ENCODE peak calls at places on chromosomes 16 and 17, in five cellular contexts. F is cardiac fibroblast, D is lower leg skin, U is kidney epithelial cell, Y is ovary. C is an unnamed sample.

GRCh38 chr17:4497101-4497824 is 1.4 kb upstream of the SPNS2 start:
- DNase-seq in F (peak), D (no peak), U (peak), Y (no peak), C (peak)

GRCh38 chr17:7435676-7436555 is 681 bp downstream of the TMEM102 start:
- DNase-seq in F (no peak), D (peak), U (no peak), Y (no peak), C (peak)

GRCh38 chr17:41492771-41493170 is 3.1 kb upstream of the KRT36 start:
- DNase-seq in F (peak), D (no peak), U (no peak), Y (peak), C (no peak)

GRCh38 chr17:36500745-36501225 is 14.3 kb downstream of the ZNHIT3 start:
- DNase-seq in F (no peak), D (no peak), U (no peak), Y (no peak), C (no peak)

GRCh38 chr17:82890339-82890730 is 50.5 kb upstream of the ZNF750 start:
- DNase-seq in F (no peak), D (no peak), U (no peak), Y (no peak), C (no peak)

GRCh38 chr17:681738-682137 is 32.9 kb downstream of the VPS53 start:
- DNase-seq in F (peak), D (no peak), U (no peak), Y (no peak), C (peak)

GRCh38 chr17:68733241-68734176 is 132.3 kb upstream of the FAM20A start:
- DNase-seq in F (no peak), D (peak), U (no peak), Y (peak), C (peak)

GRCh38 chr16:14562691-14563491 is 67.2 kb downstream of the PARN start:
- DNase-seq in F (peak), D (peak), U (no peak), Y (no peak), C (peak)

GRCh38 chr16:21524068-21524751 is 75.2 kb upstream of the METTL9 start:
- DNase-seq in F (no peak), D (no peak), U (no peak), Y (no peak), C (no peak)

GRCh38 chr17:30821751-30822723 is 2.5 kb downstream of the CRLF3 start:
- DNase-seq in F (no peak), D (no peak), U (no peak), Y (no peak), C (no peak)

GRCh38 chr17:1232786-1233185 is 37.5 kb upstream of the BHLHA9 start:
- DNase-seq in F (peak), D (no peak), U (no peak), Y (no peak), C (peak)

GRCh38 chr17:7852919-7853692 is 1.8 kb upstream of the TMEM88 start:
- DNase-seq in F (no peak), D (peak), U (no peak), Y (no peak), C (no peak)

GRCh38 chr17:35467824-35468223 is 19.3 kb upstream of the SLFN13 start:
- DNase-seq in F (no peak), D (no peak), U (no peak), Y (no peak), C (no peak)

GRCh38 chr17:21460358-21460757 is 84.2 kb downstream of the KCNJ12 start:
- DNase-seq in F (peak), D (no peak), U (no peak), Y (no peak), C (peak)

GRCh38 chr16:87924041-87924851 is 12.1 kb downstream of the CA5A start:
- DNase-seq in F (no peak), D (no peak), U (peak), Y (no peak), C (no peak)

GRCh38 chr17:41870627-41871026 is 5.4 kb upstream of the KLHL11 start:
- DNase-seq in F (peak), D (no peak), U (no peak), Y (no peak), C (no peak)

GRCh38 chr16:3047387-3047720 is 993 bp downstream of the MMP25 start:
- DNase-seq in F (no peak), D (no peak), U (no peak), Y (no peak), C (no peak)

GRCh38 chr17:16255481-16255901 is 38.5 kb downstream of the PIGL start:
- DNase-seq in F (peak), D (no peak), U (no peak), Y (peak), C (peak)

GRCh38 chr16:51134876-51135275 is 16.2 kb downstream of the SALL1 start:
- DNase-seq in F (no peak), D (no peak), U (no peak), Y (no peak), C (no peak)

GRCh38 chr17:6018788-6019187 is 51.4 kb upstream of the WSCD1 start:
- DNase-seq in F (no peak), D (no peak), U (no peak), Y (no peak), C (no peak)

GRCh38 chr17:41211845-41212466 is 14.5 kb upstream of the KRTAP9-2 start:
- DNase-seq in F (peak), D (no peak), U (peak), Y (no peak), C (peak)

GRCh38 chr16:2033057-2033911 is 6.6 kb downstream of the NHERF2 start:
- DNase-seq in F (peak), D (no peak), U (no peak), Y (no peak), C (peak)

GRCh38 chr16:85759631-85760419 is 8.9 kb upstream of the C16orf74 start:
- DNase-seq in F (peak), D (no peak), U (no peak), Y (no peak), C (no peak)

GRCh38 chr17:17801800-17802481 is 34.8 kb downstream of the SREBF1 start:
- DNase-seq in F (no peak), D (no peak), U (no peak), Y (no peak), C (no peak)

GRCh38 chr16:53098526-53099317 is 43.9 kb downstream of the CHD9 start:
- DNase-seq in F (peak), D (peak), U (peak), Y (peak), C (peak)

GRCh38 chr16:48003226-48003907 is 152.4 kb downstream of the ABCC12 start:
- DNase-seq in F (no peak), D (no peak), U (peak), Y (no peak), C (no peak)

GRCh38 chr17:4590981-4591453 is 6.7 kb downstream of the SMTNL2 start:
- DNase-seq in F (no peak), D (no peak), U (no peak), Y (no peak), C (no peak)

GRCh38 chr17:42098747-42099399 is 600 bp upstream of the ZNF385C start:
- DNase-seq in F (no peak), D (no peak), U (no peak), Y (peak), C (no peak)

GRCh38 chr17:81523139-81524062 is 4.8 kb upstream of the FSCN2 start:
- DNase-seq in F (no peak), D (no peak), U (no peak), Y (no peak), C (peak)

GRCh38 chr17:35700157-35700556 is 31.3 kb upstream of the RASL10B start:
- DNase-seq in F (peak), D (no peak), U (no peak), Y (no peak), C (no peak)

GRCh38 chr17:73794336-73794735 is 150.1 kb upstream of the SDK2 start:
- DNase-seq in F (no peak), D (no peak), U (no peak), Y (no peak), C (no peak)

GRCh38 chr16:27434141-27435051 is 32.4 kb downstream of the IL21R start:
- DNase-seq in F (no peak), D (peak), U (no peak), Y (no peak), C (no peak)

GRCh38 chr16:69566437-69567030 is 768 bp downstream of the NFAT5 start:
- DNase-seq in F (peak), D (peak), U (no peak), Y (peak), C (peak)

GRCh38 chr17:30323262-30323894 is 10.5 kb downstream of the TMIGD1 start:
- DNase-seq in F (no peak), D (no peak), U (no peak), Y (no peak), C (no peak)

GRCh38 chr17:43722921-43723665 is 35.5 kb downstream of the SOST start:
- DNase-seq in F (no peak), D (no peak), U (no peak), Y (no peak), C (no peak)

GRCh38 chr16:51621610-51622009 is 470.5 kb upstream of the SALL1 start:
- DNase-seq in F (peak), D (no peak), U (no peak), Y (no peak), C (no peak)

GRCh38 chr17:50192116-50192872 is 9.1 kb downstream of the COL1A1 start:
- DNase-seq in F (no peak), D (no peak), U (no peak), Y (no peak), C (no peak)
- H3K4me3 ChIP-seq in F (no peak), D (no peak), U (no peak), Y (no peak), C (peak)

GRCh38 chr17:66207936-66208335 is 16.0 kb upstream of the CEP112 start:
- DNase-seq in F (no peak), D (no peak), U (no peak), Y (no peak), C (no peak)
- TF ChIP-seq CTCF in F (no peak), D (no peak), U (no peak), Y (no peak), C (no peak)

GRCh38 chr16:79192904-79193303 is 407.6 kb downstream of the MAF start:
- DNase-seq in F (no peak), D (no peak), U (no peak), Y (no peak), C (no peak)

GRCh38 chr16:79194291-79194690 is 406.2 kb downstream of the MAF start:
- DNase-seq in F (no peak), D (no peak), U (no peak), Y (no peak), C (no peak)

GRCh38 chr16:79191933-79192332 is 408.6 kb downstream of the MAF start:
- DNase-seq in F (no peak), D (no peak), U (peak), Y (no peak), C (no peak)

GRCh38 chr16:79190542-79190941 is 410.0 kb downstream of the MAF start:
- DNase-seq in F (no peak), D (no peak), U (no peak), Y (no peak), C (no peak)

GRCh38 chr16:79195948-79196347 is 404.6 kb downstream of the MAF start:
- DNase-seq in F (no peak), D (no peak), U (no peak), Y (no peak), C (no peak)
- H3K4me3 ChIP-seq in F (no peak), D (no peak), U (no peak), Y (no peak), C (no peak)

DNA sequence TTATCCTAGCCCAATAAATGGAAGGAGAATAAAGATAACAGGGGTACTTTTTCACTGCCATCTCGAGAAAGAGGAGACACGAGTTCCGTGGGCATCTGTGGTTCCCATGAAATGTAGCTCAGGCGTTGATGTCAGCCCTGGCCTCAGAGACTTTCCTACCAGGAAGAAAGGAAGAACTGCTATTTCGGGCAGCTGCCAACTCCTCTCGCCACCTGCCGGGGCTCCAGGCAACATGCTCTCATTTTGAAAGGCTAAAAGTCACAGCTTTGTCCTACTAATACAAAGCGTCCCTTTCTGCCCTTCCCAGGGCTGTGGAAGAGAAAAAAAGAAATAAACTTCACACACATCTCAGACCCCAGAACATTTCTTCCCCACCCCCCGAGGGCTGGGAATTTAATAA is 65.8 kb downstream of the DHRS7C start:
- DNase-seq in F (no peak), D (no peak), U (no peak), Y (no peak), C (no peak)
- TF ChIP-seq CTCF in F (no peak), D (no peak), U (peak), Y (no peak), C (no peak)

DNA sequence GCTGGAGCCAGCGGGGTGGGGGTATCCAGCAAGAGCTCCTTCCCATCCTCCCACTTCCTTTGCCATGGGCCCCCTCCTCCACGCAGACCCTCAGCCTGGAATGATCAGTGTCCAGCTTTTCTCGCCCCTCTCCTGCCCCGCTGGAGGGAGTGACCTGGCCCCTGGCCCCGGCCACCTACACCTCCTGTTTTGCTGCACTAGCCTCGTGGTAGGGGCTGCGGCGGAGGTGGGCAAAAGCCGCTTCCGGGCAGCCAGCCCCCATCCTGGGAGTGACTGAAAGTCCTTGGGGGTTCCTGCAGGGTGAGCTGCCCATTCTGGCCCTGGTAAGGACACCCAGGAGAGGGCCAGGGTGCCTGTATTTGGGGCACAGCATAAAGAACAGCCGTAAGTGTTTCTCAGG is 295.7 kb downstream of the SEC14L1 start:
- DNase-seq in F (no peak), D (no peak), U (no peak), Y (no peak), C (no peak)
- H3K4me3 ChIP-seq in F (peak), D (no peak), U (no peak), Y (no peak), C (no peak)